ENCODE peak calls at places on chromosome 21, in four cellular contexts. J is H9, A is IMR-90, T is H1. B is an unnamed sample.

GRCh38 chr21:42466700-42467612 is 29.1 kb downstream of the RSPH1 start:
- DNase-seq in J (peak), A (peak), T (no peak), B (peak)

GRCh38 chr21:26844258-26845065 is 747 bp downstream of the ADAMTS1 start:
- DNase-seq in J (peak), A (peak), T (peak), B (peak)

GRCh38 chr21:21247441-21247840 is 249.2 kb downstream of the NCAM2 start:
- DNase-seq in J (no peak), A (peak), T (no peak), B (no peak)

GRCh38 chr21:42846221-42846620 is 33.1 kb downstream of the WDR4 start:
- DNase-seq in J (no peak), A (no peak), T (no peak), B (no peak)

GRCh38 chr21:36656138-36656537 is 42.8 kb upstream of the SIM2 start:
- DNase-seq in J (no peak), A (no peak), T (no peak), B (no peak)

GRCh38 chr21:20308586-20308985 is 689.6 kb upstream of the NCAM2 start:
- DNase-seq in J (no peak), A (no peak), T (no peak), B (no peak)

GRCh38 chr21:44582980-44583799 is 2.8 kb upstream of the KRTAP10-5 start:
- DNase-seq in J (no peak), A (no peak), T (no peak), B (no peak)

GRCh38 chr21:16530656-16531055 is 800.9 kb downstream of the USP25 start:
- DNase-seq in J (no peak), A (no peak), T (no peak), B (no peak)

GRCh38 chr21:42764443-42764760 is 111.0 kb downstream of the PDE9A start:
- DNase-seq in J (no peak), A (no peak), T (no peak), B (no peak)

GRCh38 chr21:42654179-42654912 is 925 bp downstream of the PDE9A start:
- DNase-seq in J (no peak), A (no peak), T (peak), B (peak)

GRCh38 chr21:14403681-14404318 is 20.9 kb upstream of the HSPA13 start:
- DNase-seq in J (no peak), A (peak), T (no peak), B (no peak)

GRCh38 chr21:44454747-44455523 is at the start of gene LRRC3:
- DNase-seq in J (peak), A (peak), T (peak), B (peak)

GRCh38 chr21:25039461-25040380 is 567.6 kb downstream of the MRPL39 start:
- DNase-seq in J (no peak), A (peak), T (no peak), B (peak)

GRCh38 chr21:44870748-44871495 is 2.6 kb downstream of the PTTG1IP start:
- DNase-seq in J (no peak), A (no peak), T (no peak), B (no peak)

GRCh38 chr21:37565530-37566223 is 199.1 kb downstream of the DYRK1A start:
- DNase-seq in J (no peak), A (peak), T (peak), B (no peak)

GRCh38 chr21:42459583-42460215 is 36.3 kb downstream of the RSPH1 start:
- DNase-seq in J (no peak), A (no peak), T (no peak), B (no peak)

GRCh38 chr21:25313891-25314646 is 293.2 kb downstream of the MRPL39 start:
- DNase-seq in J (no peak), A (peak), T (no peak), B (no peak)

GRCh38 chr21:36456714-36457399 is 23.1 kb downstream of the CLDN14 start:
- DNase-seq in J (no peak), A (no peak), T (no peak), B (no peak)

GRCh38 chr21:36032647-36033406 is 27.5 kb downstream of the SETD4 start:
- DNase-seq in J (no peak), A (no peak), T (no peak), B (no peak)

GRCh38 chr21:42460391-42461184 is 35.4 kb downstream of the RSPH1 start:
- DNase-seq in J (peak), A (no peak), T (no peak), B (peak)

GRCh38 chr21:31092867-31093266 is 54.6 kb upstream of the KRTAP19-8 start:
- DNase-seq in J (no peak), A (no peak), T (no peak), B (no peak)
- H3K56ac ChIP-seq in J (no peak), A (no peak), T (no peak), B (no peak)

DNA sequence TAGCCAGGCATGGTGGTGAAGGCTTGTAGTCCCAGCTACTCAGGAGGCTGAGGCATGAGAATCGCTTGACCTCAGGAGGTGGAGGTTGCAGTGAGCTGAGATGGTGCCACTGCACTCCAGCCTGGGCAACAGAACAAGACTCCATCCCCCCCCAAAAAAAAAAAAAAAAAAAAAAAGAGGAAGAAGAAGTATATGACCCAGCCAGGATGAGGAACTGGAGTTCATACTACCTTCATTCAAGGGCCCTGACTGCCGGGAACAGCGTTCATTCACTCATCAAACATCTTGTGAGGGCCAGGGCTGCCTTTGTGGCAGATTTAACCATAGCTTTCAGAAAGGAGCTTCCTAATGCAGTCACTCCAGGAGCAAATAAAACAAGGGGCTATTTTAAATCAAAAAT is 127.6 kb downstream of the MRPS6 start:
- DNase-seq in J (no peak), A (no peak), T (no peak), B (no peak)
- H4K5ac ChIP-seq in J (no peak), A (no peak), T (no peak), B (no peak)

GRCh38 chr21:39397651-39398385 is 47.8 kb downstream of the LCA5L start:
- DNase-seq in J (no peak), A (no peak), T (no peak), B (no peak)

GRCh38 chr21:39406065-39406464 is 39.5 kb downstream of the LCA5L start:
- DNase-seq in J (no peak), A (no peak), T (no peak), B (no peak)

GRCh38 chr21:39400173-39400572 is 45.4 kb downstream of the LCA5L start:
- DNase-seq in J (no peak), A (no peak), T (no peak), B (no peak)
- H3K56ac ChIP-seq in J (no peak), A (no peak), T (no peak), B (no peak)

DNA sequence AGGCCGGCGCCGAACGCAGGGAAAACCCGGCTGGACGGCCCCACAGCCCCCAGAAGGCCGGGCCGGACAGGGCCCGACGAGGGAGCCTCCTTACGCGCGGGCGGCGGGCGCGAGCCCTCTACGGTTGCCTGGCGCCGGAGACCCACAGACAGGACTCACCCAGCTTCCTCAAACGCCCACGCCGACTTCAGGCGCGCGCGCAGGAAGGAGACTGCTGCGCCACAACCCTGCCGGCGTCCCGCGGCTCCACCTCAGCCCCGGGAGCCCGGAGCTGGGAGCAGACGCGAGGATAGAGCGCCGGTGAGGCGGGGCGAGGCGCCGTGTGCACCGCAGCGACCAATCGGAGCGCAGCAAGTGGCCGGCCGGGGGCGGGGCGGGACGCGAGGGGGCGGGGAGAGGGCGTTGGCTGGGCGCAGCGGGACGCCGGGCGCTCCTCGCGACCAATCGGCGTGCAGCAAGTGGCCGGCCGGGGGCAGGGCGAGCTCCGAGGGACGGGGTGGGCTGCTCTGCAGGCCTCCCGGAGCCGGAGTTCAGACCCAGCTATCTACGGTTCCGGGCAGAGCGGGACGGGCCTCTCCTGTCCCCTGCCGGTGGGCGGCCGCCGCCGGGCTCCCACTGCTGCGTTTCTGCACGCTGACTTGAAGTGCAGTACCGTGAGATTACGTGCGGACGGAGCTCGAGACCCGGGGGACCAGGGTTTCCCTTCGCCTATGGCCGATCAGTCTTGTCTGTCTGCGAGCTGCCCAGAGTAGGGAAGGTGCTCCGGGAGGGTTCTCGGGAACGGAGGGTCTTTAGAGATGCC is at the start of gene TMEM50B:
- DNase-seq in J (peak), A (peak), T (peak), B (peak)
- H4K5ac ChIP-seq in J (no peak), A (peak), T (peak), B (no peak)

GRCh38 chr21:41280115-41280919 is 36.3 kb upstream of the FAM3B start:
- DNase-seq in J (no peak), A (peak), T (no peak), B (no peak)

GRCh38 chr21:41282412-41282811 is 34.2 kb upstream of the FAM3B start:
- DNase-seq in J (no peak), A (no peak), T (no peak), B (no peak)

DNA sequence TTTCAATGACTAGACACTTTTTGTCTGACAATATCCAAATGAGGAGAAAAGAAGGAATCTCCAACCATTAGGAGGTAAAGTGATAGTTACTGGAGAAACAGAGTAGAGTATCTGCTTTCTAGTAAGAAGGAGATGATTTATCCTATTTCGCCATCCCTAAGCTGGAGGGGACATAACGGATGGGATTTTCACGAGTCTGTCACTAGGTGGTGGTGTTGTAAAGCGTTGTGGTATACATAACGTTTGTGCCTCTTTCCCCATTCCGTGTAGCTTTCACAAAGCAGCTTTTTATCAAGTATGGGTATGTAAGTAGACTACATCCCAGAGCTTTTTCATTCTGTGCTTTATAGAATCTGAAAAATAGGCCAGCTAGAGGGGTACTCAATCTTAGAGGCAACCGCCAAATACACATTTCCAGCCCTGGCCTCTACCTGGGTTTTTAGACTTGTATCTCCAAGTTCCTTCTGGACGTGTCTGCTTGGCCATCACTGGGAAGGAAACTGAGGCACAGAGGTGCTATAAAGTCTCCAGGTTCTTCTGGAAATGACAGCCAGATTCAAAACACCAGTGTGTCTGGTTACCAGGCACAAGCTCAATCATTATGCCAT is 33.3 kb upstream of the FAM3B start:
- DNase-seq in J (peak), A (peak), T (no peak), B (peak)
- H3K56ac ChIP-seq in J (no peak), A (no peak), T (no peak), B (no peak)

DNA sequence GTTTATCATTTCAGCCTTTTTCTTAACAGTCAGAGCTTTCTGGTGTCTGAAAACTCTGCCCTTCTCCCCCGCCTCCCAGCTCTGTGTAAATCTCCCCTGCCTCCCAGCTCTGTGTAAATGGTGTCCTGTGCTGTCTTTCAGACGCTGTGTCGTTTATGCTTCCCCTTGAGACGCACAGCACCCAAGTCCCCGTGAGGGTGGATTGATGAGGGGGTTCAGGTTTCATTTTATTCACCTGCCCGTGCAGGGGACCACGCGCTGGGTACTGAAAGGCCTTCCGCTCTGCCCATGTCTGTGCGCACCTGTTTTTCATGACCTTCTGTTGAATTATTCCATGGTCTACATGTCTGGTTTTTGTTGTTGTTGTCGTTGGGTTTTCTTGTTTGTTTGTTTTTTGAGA is 108.2 kb upstream of the COL6A1 start:
- DNase-seq in J (no peak), A (no peak), T (no peak), B (no peak)
- H4K5ac ChIP-seq in J (no peak), A (peak), T (no peak), B (no peak)

GRCh38 chr21:28805885-28806284 is 186.8 kb downstream of the LTN1 start:
- DNase-seq in J (no peak), A (peak), T (no peak), B (no peak)
- H3K56ac ChIP-seq in J (no peak), A (no peak), T (no peak), B (no peak)

B was measured in mesendoderm.